ENCODE peak calls at places on chromosomes 1 and 21, in ten cellular contexts. O is breast epithelium, V is astrocyte of the cerebellum, X is progenitor cell of endocrine pancreas, P is foreskin fibroblast, M is mammary epithelial cell, N is heart left ventricle, K is pancreas, A is fibroblast of pulmonary artery, B is thoracic aorta. T is an unnamed sample.

GRCh38 chr1:201486158-201486557 is 17.2 kb upstream of the PHLDA3 start:
- DNase-seq in V (no peak), O (no peak), N (no peak), B (no peak), A (peak; percentile 94), K (no peak), X (no peak), P (peak; percentile 45), M (no peak), T (no peak)

GRCh38 chr21:38171723-38172344 is 85.0 kb upstream of the KCNJ15 start:
- DNase-seq in A (peak; percentile 41), N (no peak), B (no peak), O (no peak), V (no peak), P (peak; percentile 73), X (peak; percentile 17), K (peak; percentile 27), M (no peak), T (peak; percentile 40)

GRCh38 chr1:153525088-153525713 is 10.6 kb downstream of the S100A6 start:
- DNase-seq in X (no peak), A (no peak), P (no peak), N (peak; percentile 40), M (peak; percentile 46), O (no peak), B (no peak), V (no peak), K (no peak), T (no peak)

GRCh38 chr1:88684482-88685238 is 587 bp downstream of the PKN2 start:
- DNase-seq in X (peak; percentile 60), N (peak; percentile 52), K (peak; percentile 44), P (no peak), M (peak; percentile 62), V (no peak), O (peak; percentile 36), A (peak; percentile 44), B (peak; percentile 8), T (peak; percentile 13)

GRCh38 chr21:45698493-45698947 is 55.0 kb downstream of the PCBP3 start:
- DNase-seq in P (peak; percentile 95), M (peak; percentile 89), N (peak; percentile 49), X (no peak), A (peak; percentile 98), K (peak; percentile 54), B (peak; percentile 55), O (no peak), V (peak; percentile 95), T (peak; percentile 77)

GRCh38 chr1:19457555-19457954 is 27.8 kb downstream of the CAPZB start:
- DNase-seq in B (no peak), N (no peak), V (no peak), M (no peak), X (no peak), A (no peak), O (no peak), P (no peak), K (no peak), T (no peak)

GRCh38 chr1:179231923-179232322 is 2.4 kb upstream of the ABL2 start:
- DNase-seq in B (no peak), N (no peak), V (no peak), A (no peak), O (no peak), X (no peak), M (no peak), P (peak; percentile 56), K (no peak), T (peak; percentile 63)

GRCh38 chr1:66365628-66366027 is 168.3 kb upstream of the SGIP1 start:
- DNase-seq in B (no peak), K (no peak), V (no peak), A (no peak), M (no peak), N (no peak), P (peak; percentile 37), X (no peak), O (no peak), T (no peak)

GRCh38 chr1:47444578-47445465 is 7.0 kb downstream of the FOXD2 start:
- DNase-seq in B (no peak), N (no peak), O (no peak), M (peak; percentile 34), K (no peak), A (peak; percentile 29), X (no peak), P (no peak), V (no peak), T (no peak)

GRCh38 chr1:168469690-168470089 is 74.1 kb downstream of the XCL2 start:
- DNase-seq in B (peak; percentile 46), O (peak; percentile 18), K (peak; percentile 41), A (peak; percentile 59), P (peak; percentile 94), M (peak; percentile 33), V (peak; percentile 91), N (peak; percentile 84), X (no peak), T (peak; percentile 93)

GRCh38 chr21:32562426-32562825 is 22.9 kb downstream of the TCP10L start:
- DNase-seq in P (peak; percentile 74), N (peak; percentile 59), O (no peak), X (no peak), B (peak; percentile 19), A (peak; percentile 92), K (no peak), V (peak; percentile 39), M (no peak), T (peak; percentile 71)
- TF ChIP-seq CTCF in P (peak; percentile 64), N (peak; percentile 55), O (no peak), X (peak; percentile 25), B (peak; percentile 32), A (peak; percentile 67), K (no peak), V (peak; percentile 71), M (peak; percentile 31), T (peak; percentile 76)

GRCh38 chr1:203799157-203799556 is 3.7 kb downstream of the ZBED6 start:
- DNase-seq in V (no peak), A (no peak), P (no peak), M (no peak), O (no peak), X (no peak), K (no peak), N (no peak), B (no peak), T (no peak)

GRCh38 chr1:203796223-203796747 is 862 bp downstream of the ZBED6 start:
- DNase-seq in N (peak; percentile 31), O (peak; percentile 20), M (peak; percentile 34), B (no peak), A (peak; percentile 33), K (no peak), V (no peak), X (no peak), P (no peak), T (peak; percentile 20)

GRCh38 chr1:203797216-203797615 is 1.8 kb downstream of the ZBED6 start:
- DNase-seq in M (no peak), V (no peak), O (no peak), X (no peak), P (no peak), A (no peak), B (no peak), N (no peak), K (no peak), T (no peak)

GRCh38 chr1:203800001-203800400 is 4.6 kb downstream of the ZBED6 start:
- DNase-seq in N (no peak), P (no peak), B (no peak), O (no peak), K (no peak), V (no peak), A (no peak), M (no peak), X (no peak), T (no peak)

DNA sequence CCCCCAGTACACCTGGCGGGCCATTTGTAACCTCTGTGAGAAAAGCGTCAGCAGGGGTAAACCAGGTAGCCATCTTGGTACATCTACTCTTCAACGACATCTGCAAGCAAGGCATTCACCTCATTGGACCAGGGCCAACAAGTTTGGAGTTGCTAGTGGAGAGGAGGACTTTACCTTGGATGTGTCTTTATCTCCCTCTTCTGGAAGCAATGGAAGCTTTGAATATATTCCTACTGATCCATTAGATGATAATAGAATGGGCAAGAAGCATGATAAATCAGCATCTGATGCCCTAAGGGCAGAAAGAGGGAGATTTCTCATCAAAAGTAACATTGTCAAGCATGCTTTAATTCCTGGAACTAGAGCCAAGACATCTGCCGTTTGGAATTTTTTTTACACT is 2.5 kb downstream of the ZBED6 start:
- DNase-seq in M (peak; percentile 67), K (peak; percentile 27), N (peak; percentile 34), V (no peak), A (no peak), B (no peak), X (no peak), P (no peak), O (peak; percentile 37), T (peak; percentile 50)
- TF ChIP-seq CTCF in M (peak; percentile 48), K (no peak), N (no peak), V (no peak), A (no peak), B (no peak), X (no peak), P (no peak), O (no peak), T (peak; percentile 49)

GRCh38 chr1:214603819-214604252 is 841 bp downstream of the CENPF start:
- DNase-seq in P (no peak), A (no peak), B (no peak), X (no peak), N (no peak), M (no peak), K (no peak), V (no peak), O (no peak), T (no peak)

GRCh38 chr1:214604543-214604942 is 1.5 kb downstream of the CENPF start:
- DNase-seq in B (no peak), P (peak; percentile 59), N (no peak), X (no peak), A (peak; percentile 32), M (no peak), K (no peak), V (no peak), O (no peak), T (peak; percentile 45)

DNA sequence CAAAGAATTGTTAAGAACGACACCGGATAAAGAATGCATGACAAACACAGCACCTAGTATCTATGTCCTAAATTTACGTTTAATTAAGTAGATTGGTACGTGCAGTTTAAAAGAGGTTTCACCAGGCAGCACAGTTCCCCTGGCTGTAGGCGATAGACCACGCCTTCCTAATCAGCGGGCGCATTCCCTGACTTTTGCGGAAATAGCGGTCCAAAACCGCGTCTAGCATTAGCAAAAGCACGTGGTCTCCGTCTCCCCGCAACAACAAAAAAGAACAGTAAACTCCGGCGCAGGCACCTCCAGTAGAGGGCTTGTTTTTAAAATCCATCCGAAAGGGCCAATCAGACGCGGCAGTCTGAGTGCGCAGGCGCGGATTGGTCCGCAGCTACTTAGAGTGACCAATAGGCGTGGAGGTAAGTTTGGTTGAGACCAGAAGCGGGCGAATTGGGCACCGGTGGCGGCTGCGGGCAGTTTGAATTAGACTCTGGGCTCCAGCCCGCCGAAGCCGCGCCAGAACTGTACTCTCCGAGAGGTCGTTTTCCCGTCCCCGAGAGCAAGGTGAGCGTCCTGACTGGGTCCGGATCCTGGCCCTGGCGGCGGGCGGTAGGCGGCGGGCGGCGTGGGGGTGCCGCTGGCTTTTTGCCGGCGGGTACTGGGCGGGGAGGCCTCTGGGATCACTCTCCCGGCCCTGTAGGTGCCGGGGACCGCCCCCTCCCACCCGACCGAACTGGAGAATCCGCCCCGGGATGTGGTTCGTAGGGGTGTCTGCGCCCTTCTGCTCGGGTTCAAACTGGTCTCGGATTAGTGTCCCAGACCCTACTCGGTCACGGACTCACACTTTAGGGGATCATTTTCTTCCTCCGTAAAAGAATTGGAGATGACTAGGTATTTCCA is at the start of gene CENPF:
- DNase-seq in N (peak; percentile 96), P (peak; percentile 98), A (peak; percentile 99), B (peak; percentile 82), K (peak; percentile 94), X (peak; percentile 93), O (peak; percentile 96), V (peak; percentile 99), M (peak; percentile 99), T (peak; percentile 99)
- TF ChIP-seq CTCF in N (peak; percentile 21), P (no peak), A (peak; percentile 11), B (peak; percentile 24), K (peak; percentile 21), X (no peak), O (no peak), V (peak; percentile 33), M (peak; percentile 33), T (peak; percentile 55)

GRCh38 chr1:31182352-31182751 is 57.3 kb downstream of the NKAIN1 start:
- DNase-seq in A (peak; percentile 95), B (peak; percentile 40), N (peak; percentile 87), O (peak; percentile 61), V (peak; percentile 62), M (peak; percentile 96), X (peak; percentile 88), K (peak; percentile 70), P (peak; percentile 96), T (peak; percentile 93)
- TF ChIP-seq CTCF in A (peak; percentile 50), B (no peak), N (peak; percentile 22), O (no peak), V (peak; percentile 26), M (peak; percentile 57), X (peak; percentile 19), K (no peak), P (peak; percentile 50), T (peak; percentile 74)

T was measured in HFFc6.